ENCODE peak calls at places on chromosomes 4 and X, in eight cellular contexts. K is skeletal muscle cell; A is central memory CD4-positive, alpha-beta T cell; F is cardiac muscle cell; C is hypothalamus; H is Ammon's horn; R is head of caudate nucleus; N is small intestine. P is an unnamed sample.
A peak's percentile ranks its signal among the peaks of the same experiment; 100 is the strongest.

GRCh38 chrX:6067600-6067999 is 161.1 kb downstream of the NLGN4X start:
- DNase-seq in C (no peak), N (no peak), F (no peak), A (no peak), K (no peak), R (no peak), H (no peak), P (no peak)

GRCh38 chrX:56219702-56220101 is 12.5 kb upstream of the KLF8 start:
- DNase-seq in F (peak; percentile 2), H (no peak), R (no peak), C (no peak), N (no peak), K (no peak), A (no peak), P (no peak)

GRCh38 chrX:75997692-75998091 is 175.2 kb upstream of the PBDC1 start:
- DNase-seq in N (no peak), H (no peak), R (no peak), C (no peak), K (no peak), F (no peak), A (no peak), P (no peak)

GRCh38 chrX:20437678-20438077 is 171.0 kb upstream of the RPS6KA3 start:
- DNase-seq in K (no peak), H (no peak), N (peak; percentile 21), R (no peak), C (no peak), A (peak; percentile 35), F (peak; percentile 28), P (no peak)

GRCh38 chr4:173270312-173271027 is 63.7 kb downstream of the HMGB2 start:
- DNase-seq in C (no peak), H (peak; percentile 8), R (no peak), K (no peak), A (no peak), F (peak; percentile 74), N (no peak), P (no peak)

GRCh38 chr4:3035674-3036073 is 38.7 kb downstream of the HTT-AS start:
- DNase-seq in H (no peak), C (no peak), A (no peak), K (no peak), F (no peak), N (no peak), R (no peak), P (no peak)

GRCh38 chr4:152784490-152785195 is 4.9 kb downstream of the ARFIP1 start:
- DNase-seq in C (no peak), R (no peak), N (peak; percentile 10), F (peak; percentile 41), A (no peak), H (no peak), K (peak; percentile 42), P (no peak)

GRCh38 chr4:98567611-98568010 is 90.8 kb downstream of the TSPAN5 start:
- DNase-seq in C (no peak), A (no peak), R (no peak), H (no peak), F (no peak), K (no peak), N (no peak), P (no peak)

GRCh38 chr4:100828986-100829685 is 311.3 kb upstream of the EMCN start:
- DNase-seq in A (no peak), K (no peak), F (peak; percentile 25), N (peak; percentile 18), R (no peak), C (no peak), H (peak; percentile 46), P (no peak)

GRCh38 chr4:74969507-74970474 is 36.9 kb downstream of the PARM1 start:
- DNase-seq in F (peak; percentile 5), A (no peak), K (no peak), C (no peak), H (no peak), N (no peak), R (no peak), P (no peak)

GRCh38 chr4:6024450-6024960 is 6.3 kb upstream of the C4orf50 start:
- DNase-seq in N (no peak), H (no peak), F (no peak), R (no peak), A (no peak), C (no peak), K (no peak), P (no peak)

GRCh38 chrX:69124108-69124507 is 41.1 kb downstream of the PJA1 start:
- DNase-seq in H (no peak), C (no peak), N (no peak), K (no peak), F (peak; percentile 41), R (no peak), A (no peak), P (no peak)

GRCh38 chr4:5142726-5143125 is 91.4 kb downstream of the STK32B start:
- DNase-seq in H (peak; percentile 11), F (peak; percentile 70), R (no peak), C (no peak), A (no peak), N (peak; percentile 25), K (no peak), P (peak; percentile 45)

GRCh38 chrX:38726596-38726995 is 74.7 kb upstream of the MID1IP1 start:
- DNase-seq in C (no peak), H (no peak), A (no peak), F (peak; percentile 48), K (no peak), R (no peak), N (no peak), P (no peak)

GRCh38 chrX:150037041-150037440 is 98.8 kb upstream of the EOLA2 start:
- DNase-seq in H (no peak), K (no peak), R (no peak), N (no peak), C (no peak), F (peak; percentile 8), A (no peak), P (no peak)

GRCh38 chrX:45309801-45310200 is 109.1 kb upstream of the DIPK2B start:
- DNase-seq in A (no peak), C (no peak), N (no peak), R (no peak), F (no peak), H (no peak), K (no peak), P (no peak)

GRCh38 chr4:70110917-70111316 is 43.1 kb upstream of the PRR27 start:
- DNase-seq in H (no peak), C (no peak), A (no peak), F (no peak), N (no peak), K (no peak), R (no peak), P (no peak)

P was measured in tibial nerve.